ENCODE peak calls at places on chromosomes 6 and 20, in seven cellular contexts. J is T-helper 17 cell, N is HS-27A, V is nucleus accumbens, H is fibroblast of pulmonary artery, W is amniotic stem cell, X is ELF-1. I is an unnamed sample.
A peak's percentile ranks its signal among the peaks of the same experiment; 100 is the strongest.

GRCh38 chr6:38305995-38306681 is 333.6 kb downstream of the BTBD9 start:
- DNase-seq in J (no peak), H (no peak), W (no peak), V (no peak), N (no peak), X (no peak), I (no peak)

GRCh38 chr20:44910690-44911262 is 916 bp downstream of the PABPC1L start:
- DNase-seq in V (no peak), H (no peak), X (peak; percentile 65), J (no peak), W (no peak), N (no peak), I (no peak)

GRCh38 chr20:37395411-37395800 is 49.5 kb downstream of the SRC start:
- DNase-seq in H (no peak), J (no peak), X (no peak), W (no peak), V (no peak), N (no peak), I (no peak)

GRCh38 chr6:139686308-139686707 is 311.9 kb upstream of the CITED2 start:
- DNase-seq in X (no peak), H (no peak), W (no peak), J (no peak), V (no peak), N (no peak), I (no peak)

GRCh38 chr6:2843138-2843740 is 1.6 kb upstream of the SERPINB1 start:
- DNase-seq in N (no peak), J (no peak), W (no peak), X (peak; percentile 66), H (peak; percentile 30), V (no peak), I (peak; percentile 60)

GRCh38 chr20:58199469-58199868 is 29.0 kb downstream of the ANKRD60 start:
- DNase-seq in J (no peak), W (no peak), V (no peak), N (no peak), H (no peak), X (no peak), I (no peak)

GRCh38 chr6:14475306-14475705 is 357.7 kb downstream of the CD83 start:
- DNase-seq in V (no peak), J (no peak), W (no peak), N (no peak), X (no peak), H (no peak), I (no peak)

GRCh38 chr6:435442-436307 is 44.1 kb downstream of the IRF4 start:
- DNase-seq in W (no peak), N (no peak), X (no peak), J (no peak), H (no peak), V (no peak), I (peak; percentile 10)

GRCh38 chr6:132259070-132259469 is 142.2 kb downstream of the MOXD1 start:
- DNase-seq in N (no peak), W (no peak), H (peak; percentile 71), J (no peak), X (no peak), V (no peak), I (no peak)

GRCh38 chr6:134521116-134521501 is 203.2 kb upstream of the SGK1 start:
- DNase-seq in J (no peak), H (no peak), X (no peak), V (no peak), N (no peak), W (no peak), I (no peak)

GRCh38 chr6:31299947-31300346 is 28.1 kb upstream of the HLA-C start:
- DNase-seq in X (no peak), N (no peak), V (no peak), H (no peak), W (no peak), J (no peak), I (no peak)

GRCh38 chr6:109143191-109143590 is 47.9 kb downstream of the CEP57L1 start:
- DNase-seq in W (no peak), X (no peak), J (no peak), V (no peak), H (no peak), N (no peak), I (no peak)

GRCh38 chr6:52839124-52840055 is 1.2 kb downstream of the GSTA5 start:
- DNase-seq in H (peak; percentile 68), W (no peak), X (peak; percentile 91), J (no peak), N (no peak), V (no peak), I (peak; percentile 63)

GRCh38 chr6:120211955-120212792 is 862.6 kb upstream of the MAN1A1 start:
- DNase-seq in N (no peak), W (no peak), J (no peak), H (peak; percentile 49), V (no peak), X (peak; percentile 4), I (peak; percentile 62)

GRCh38 chr6:131948692-131949614 is 2.2 kb downstream of the CCN2 start:
- DNase-seq in W (peak; percentile 89), V (no peak), H (peak; percentile 93), J (no peak), X (no peak), N (no peak), I (peak; percentile 69)

I was measured in PC-9.